ENCODE peak calls at places on chromosome 10, in eight cellular contexts. T, D, W, Q, R, U, N and L are unnamed samples. For H3K4me1, the result is how much of the 10 kb centered on the place peaks cover.

GRCh38 chr10:17335065-17335464 is 107.0 kb downstream of the VIM start:
- DNase-seq in T (no peak), N (no peak), W (no peak), Q (no peak), R (no peak), U (no peak), D (no peak), L (no peak)

GRCh38 chr10:12710157-12710556 is 291.4 kb downstream of the CCDC3 start:
- DNase-seq in N (no peak), W (no peak), Q (no peak), D (no peak), T (no peak), U (no peak), R (no peak), L (no peak)

GRCh38 chr10:99520040-99520803 is 12.5 kb upstream of the NKX2-3 start:
- DNase-seq in Q (no peak), R (no peak), T (no peak), D (peak), W (peak), N (no peak), U (peak), L (no peak)

GRCh38 chr10:31142026-31142425 is 110.4 kb upstream of the ZNF438 start:
- DNase-seq in U (no peak), N (no peak), T (no peak), Q (no peak), W (no peak), D (no peak), R (no peak), L (no peak)

GRCh38 chr10:112471878-112472487 is 25.0 kb downstream of the VTI1A start:
- DNase-seq in D (no peak), R (peak), W (peak), T (no peak), Q (no peak), U (no peak), N (no peak), L (no peak)

GRCh38 chr10:4372601-4373000 is 453.4 kb upstream of the AKR1E2 start:
- DNase-seq in N (no peak), Q (no peak), W (peak), U (no peak), D (no peak), R (no peak), T (no peak), L (no peak)

GRCh38 chr10:74585231-74586087 is 240.9 kb upstream of the KAT6B start:
- DNase-seq in N (no peak), D (no peak), R (no peak), U (no peak), T (no peak), Q (no peak), W (peak), L (no peak)

GRCh38 chr10:74799840-74800239 is 26.6 kb upstream of the KAT6B start:
- DNase-seq in U (no peak), W (no peak), Q (no peak), R (no peak), N (no peak), D (no peak), T (no peak), L (no peak)

GRCh38 chr10:34405611-34406462 is 409.3 kb downstream of the PARD3 start:
- DNase-seq in R (no peak), W (no peak), D (no peak), T (no peak), N (no peak), Q (no peak), U (no peak), L (no peak)

GRCh38 chr10:115727114-115727513 is 545.9 kb downstream of the GFRA1 start:
- DNase-seq in N (no peak), D (no peak), W (peak), T (no peak), U (no peak), R (no peak), Q (no peak), L (no peak)

GRCh38 chr10:92897916-92898315 is 49.6 kb downstream of the EXOC6 start:
- DNase-seq in Q (no peak), D (no peak), N (no peak), T (no peak), R (no peak), W (no peak), U (no peak), L (no peak)

GRCh38 chr10:1535337-1535957 is 201.9 kb downstream of the ADARB2 start:
- DNase-seq in N (no peak), R (no peak), Q (no peak), T (no peak), W (no peak), U (peak), D (peak), L (no peak)

GRCh38 chr10:24209946-24210491 is 1.1 kb downstream of the KIAA1217 start:
- DNase-seq in Q (no peak), U (no peak), N (no peak), T (no peak), D (no peak), W (peak), R (peak), L (no peak)

GRCh38 chr10:68756246-68756645 is 35.2 kb downstream of the CCAR1 start:
- DNase-seq in T (no peak), W (no peak), U (no peak), N (no peak), D (no peak), R (no peak), Q (no peak), L (no peak)

GRCh38 chr10:35855155-35855947 is 213.3 kb upstream of the FZD8 start:
- DNase-seq in Q (no peak), R (no peak), U (no peak), D (no peak), T (no peak), W (no peak), N (no peak), L (no peak)

GRCh38 chr10:64036996-64037666 is 515.9 kb downstream of the REEP3 start:
- DNase-seq in T (no peak), N (no peak), D (peak), U (no peak), R (no peak), W (no peak), Q (no peak), L (no peak)

GRCh38 chr10:3111626-3112220 is 44.4 kb downstream of the PFKP start:
- DNase-seq in W (peak), D (no peak), Q (no peak), N (no peak), R (no peak), T (no peak), U (no peak), L (no peak)

GRCh38 chr10:44467900-44468299 is 83.0 kb upstream of the CXCL12 start:
- DNase-seq in R (no peak), T (no peak), N (no peak), D (no peak), Q (no peak), U (no peak), W (no peak), L (no peak)

GRCh38 chr10:118594392-118595063 is 920 bp downstream of the PRLHR start:
- DNase-seq in U (no peak), R (peak), D (no peak), W (peak), T (peak), Q (no peak), N (no peak), L (no peak)

GRCh38 chr10:12720217-12720981 is 281.1 kb downstream of the CCDC3 start:
- DNase-seq in U (peak), R (peak), N (peak), Q (peak), W (no peak), D (peak), T (no peak), L (no peak)

GRCh38 chr10:59362991-59363390 is 642 bp upstream of the FAM13C start:
- DNase-seq in U (peak), T (peak), R (no peak), N (peak), Q (peak), W (peak), D (peak), L (peak)
- TF ChIP-seq EP300 in U (no peak), T (no peak), R (no peak), N (no peak), Q (peak), W (no peak), D (no peak), L (no peak)

GRCh38 chr10:28858641-28859040 is 181.3 kb downstream of the BAMBI start:
- DNase-seq in Q (no peak), N (no peak), D (no peak), U (no peak), R (no peak), T (no peak), W (no peak), L (no peak)
- H3K4me1 ChIP-seq in Q (under half), N (under half), D (under half), U (under half), R (under half), T (under half), W (under half), L (under half)

GRCh38 chr10:29611796-29612381 is 22.9 kb downstream of the SVIL start:
- DNase-seq in N (no peak), T (no peak), R (no peak), W (no peak), Q (no peak), D (no peak), U (peak), L (no peak)
- H3K27ac ChIP-seq in N (no peak), T (peak), R (no peak), W (no peak), Q (no peak), D (no peak), U (peak), L (peak)

GRCh38 chr10:42422911-42423310 is 215.5 kb downstream of the ZNF33B start:
- DNase-seq in Q (no peak), W (no peak), T (no peak), N (no peak), U (no peak), R (no peak), D (no peak), L (no peak)
- TF ChIP-seq EP300 in Q (no peak), W (no peak), T (no peak), N (no peak), U (no peak), R (no peak), D (no peak), L (no peak)

DNA sequence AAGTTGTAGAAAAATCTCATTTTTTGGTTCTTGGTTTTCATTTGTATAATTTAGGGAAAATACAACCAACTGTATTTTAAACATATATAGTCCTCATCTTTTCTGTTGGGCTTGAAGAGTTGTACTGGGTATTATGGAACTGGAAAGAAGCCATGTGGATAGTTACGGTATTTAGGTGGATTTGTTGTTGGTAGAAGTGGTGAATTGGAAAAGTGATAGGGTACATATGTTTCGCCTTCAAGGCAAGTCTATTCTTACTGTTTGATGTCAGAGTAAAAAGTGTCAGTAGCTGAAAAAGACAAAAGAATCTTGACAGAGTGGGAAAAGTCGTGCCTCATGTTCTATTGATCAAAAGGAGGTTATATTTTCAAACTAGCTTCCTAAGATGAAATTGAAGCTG is 64.6 kb downstream of the GBF1 start:
- DNase-seq in Q (no peak), T (no peak), N (no peak), W (no peak), U (no peak), D (no peak), R (no peak), L (no peak)
- H3K4me1 ChIP-seq in Q (under half), T (under half), N (under half), W (under half), U (half or more), D (under half), R (under half), L (half or more)

GRCh38 chr10:59891349-59891748 is 15.0 kb downstream of the CCDC6 start:
- DNase-seq in W (no peak), Q (no peak), N (no peak), T (no peak), U (no peak), R (no peak), D (no peak), L (no peak)

GRCh38 chr10:59887006-59887405 is 19.4 kb downstream of the CCDC6 start:
- DNase-seq in Q (no peak), T (no peak), U (no peak), R (no peak), D (no peak), N (no peak), W (no peak), L (no peak)

GRCh38 chr10:59885430-59886134 is 20.8 kb downstream of the CCDC6 start:
- DNase-seq in D (peak), R (no peak), N (no peak), T (no peak), W (no peak), Q (no peak), U (no peak), L (no peak)

GRCh38 chr10:59891919-59892318 is 14.4 kb downstream of the CCDC6 start:
- DNase-seq in U (no peak), R (no peak), D (no peak), W (no peak), Q (no peak), T (no peak), N (no peak), L (no peak)

DNA sequence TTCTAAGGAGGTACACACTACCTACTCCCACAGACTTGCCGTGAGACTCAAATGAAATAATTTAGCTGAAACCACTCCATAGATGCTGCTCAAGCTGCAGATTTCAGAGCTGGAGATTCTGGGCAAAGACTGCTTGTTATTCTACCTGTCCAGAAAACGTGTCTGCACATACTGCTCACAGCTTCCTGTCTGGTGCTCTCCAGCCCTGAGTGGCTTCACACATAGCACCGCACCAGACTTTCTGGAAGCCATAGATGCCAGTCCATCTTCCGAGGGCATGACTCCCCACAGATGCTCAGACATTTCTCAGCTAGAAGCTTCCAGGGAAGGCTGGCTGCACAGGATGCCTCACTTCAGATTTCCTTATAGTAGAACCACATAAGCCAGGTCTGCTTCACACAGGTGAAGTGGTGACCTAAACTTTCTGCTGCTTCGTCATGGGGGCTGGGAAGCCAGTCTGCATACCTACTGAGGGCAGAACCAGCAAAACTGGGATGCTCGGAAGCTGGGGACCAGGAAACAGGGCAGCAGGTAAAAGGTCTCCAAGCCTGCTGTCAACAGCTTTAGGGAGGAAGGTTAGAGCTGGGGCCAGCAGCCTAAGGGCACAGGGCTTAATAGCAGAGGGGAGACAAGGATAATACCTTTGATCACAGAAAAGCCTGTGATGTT is 18.2 kb downstream of the CCDC6 start:
- DNase-seq in D (no peak), R (no peak), Q (no peak), W (no peak), N (no peak), U (no peak), T (no peak), L (no peak)
- H3K27ac ChIP-seq in D (no peak), R (no peak), Q (no peak), W (no peak), N (no peak), U (no peak), T (no peak), L (no peak)

DNA sequence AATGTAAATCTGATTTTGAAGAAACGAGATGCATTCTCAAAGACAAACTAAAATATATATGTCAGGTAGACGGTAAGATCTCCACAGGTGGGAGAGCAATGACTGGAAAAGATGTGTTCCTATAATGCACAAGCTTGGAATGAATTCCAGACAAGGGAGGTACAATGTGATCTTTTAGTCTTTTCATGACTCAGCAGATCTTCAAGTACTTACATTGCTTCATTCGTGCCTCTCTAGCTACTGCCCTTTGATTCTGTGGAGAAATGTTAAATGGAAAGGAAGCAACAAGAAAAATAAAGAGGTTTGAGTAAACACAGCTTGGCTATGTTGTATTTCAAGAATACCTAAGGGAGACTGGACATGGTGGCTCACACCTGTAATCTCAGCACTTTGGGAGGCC is 106.6 kb downstream of the GAD2 start:
- DNase-seq in Q (no peak), N (no peak), U (no peak), T (no peak), D (no peak), W (no peak), R (no peak), L (no peak)
- TF ChIP-seq EP300 in Q (no peak), N (no peak), U (no peak), T (no peak), D (no peak), W (no peak), R (no peak), L (no peak)